ENCODE peak calls at places on chromosomes 6 and 20, in ten cellular contexts. T, V, Z, J, F, O, Q, I, E and S are unnamed samples.

GRCh38 chr6:179340-179950 is 112.8 kb upstream of the DUSP22 start:
- DNase-seq in T (no peak), V (no peak), Z (no peak), J (no peak), F (no peak), O (no peak), Q (no peak), I (no peak), E (no peak), S (no peak)

GRCh38 chr6:157481189-157481864 is 100.3 kb downstream of the ZDHHC14 start:
- DNase-seq in T (no peak), V (no peak), Z (no peak), J (no peak), F (no peak), O (no peak), Q (no peak), I (no peak), E (no peak), S (no peak)

GRCh38 chr6:97726378-97726777 is 443.4 kb upstream of the MMS22L start:
- DNase-seq in T (no peak), V (peak; percentile 25), Z (no peak), J (no peak), F (no peak), O (peak; percentile 21), Q (no peak), I (no peak), E (peak; percentile 49), S (no peak)

GRCh38 chr6:3444276-3445088 is 12.4 kb downstream of the SLC22A23 start:
- DNase-seq in T (no peak), V (no peak), Z (no peak), J (no peak), F (no peak), O (no peak), Q (no peak), I (no peak), E (no peak), S (no peak)

GRCh38 chr6:75488026-75488425 is 5.6 kb downstream of the FILIP1 start:
- DNase-seq in T (no peak), V (peak; percentile 49), Z (no peak), J (no peak), F (no peak), O (peak; percentile 23), Q (no peak), I (peak; percentile 84), E (no peak), S (no peak)

GRCh38 chr6:170085475-170086401 is 205.1 kb downstream of the DLL1 start:
- DNase-seq in T (no peak), V (no peak), Z (no peak), J (peak; percentile 19), F (peak; percentile 8), O (no peak), Q (no peak), I (no peak), E (no peak), S (no peak)

GRCh38 chr6:168031411-168032382 is 34.2 kb downstream of the KIF25 start:
- DNase-seq in T (no peak), V (peak; percentile 79), Z (no peak), J (no peak), F (peak; percentile 53), O (peak; percentile 63), Q (no peak), I (peak; percentile 64), E (no peak), S (peak; percentile 18)

GRCh38 chr6:87745966-87746721 is 44.1 kb upstream of the AKIRIN2 start:
- DNase-seq in T (no peak), V (no peak), Z (no peak), J (no peak), F (no peak), O (no peak), Q (no peak), I (no peak), E (no peak), S (no peak)

GRCh38 chr6:31697555-31697954 is 5.6 kb downstream of the ABHD16A start:
- DNase-seq in T (peak; percentile 42), V (no peak), Z (no peak), J (no peak), F (no peak), O (no peak), Q (no peak), I (peak; percentile 54), E (no peak), S (no peak)

GRCh38 chr6:51213806-51214205 is 395.1 kb downstream of the TFAP2B start:
- DNase-seq in T (no peak), V (no peak), Z (no peak), J (peak; percentile 29), F (no peak), O (no peak), Q (no peak), I (no peak), E (peak; percentile 34), S (no peak)

GRCh38 chr6:18413320-18413830 is 26.2 kb downstream of the RNF144B start:
- DNase-seq in T (no peak), V (no peak), Z (no peak), J (no peak), F (no peak), O (no peak), Q (no peak), I (no peak), E (no peak), S (no peak)

GRCh38 chr6:24431045-24431451 is 28.3 kb downstream of the MRS2 start:
- DNase-seq in T (peak; percentile 20), V (peak; percentile 65), Z (peak; percentile 15), J (no peak), F (no peak), O (peak; percentile 34), Q (no peak), I (peak; percentile 54), E (peak; percentile 54), S (no peak)

GRCh38 chr6:5497896-5498578 is 236.7 kb downstream of the FARS2 start:
- DNase-seq in T (no peak), V (peak; percentile 92), Z (no peak), J (no peak), F (no peak), O (peak; percentile 91), Q (no peak), I (peak; percentile 62), E (no peak), S (no peak)

GRCh38 chr6:145073811-145074210 is 661.5 kb downstream of the EPM2A start:
- DNase-seq in T (no peak), V (no peak), Z (no peak), J (no peak), F (no peak), O (peak; percentile 54), Q (no peak), I (peak; percentile 49), E (no peak), S (no peak)

GRCh38 chr6:41967312-41968287 is 26.0 kb upstream of the CCND3 start:
- DNase-seq in T (peak; percentile 66), V (peak; percentile 71), Z (no peak), J (no peak), F (no peak), O (peak; percentile 72), Q (no peak), I (peak; percentile 30), E (no peak), S (no peak)

GRCh38 chr20:57047281-57048026 is 219.0 kb downstream of the BMP7 start:
- DNase-seq in T (no peak), V (no peak), Z (no peak), J (no peak), F (no peak), O (no peak), Q (no peak), I (no peak), E (no peak), S (peak; percentile 67)
- H3K4me1 ChIP-seq in T (peaks cover 26% of the 10 kb centered on the region), V (no peaks in the 10 kb centered on the region), Z (no peaks in the 10 kb centered on the region), J (no peaks in the 10 kb centered on the region), F (no peaks in the 10 kb centered on the region), O (no peaks in the 10 kb centered on the region), Q (peaks cover 27% of the 10 kb centered on the region), I (no peaks in the 10 kb centered on the region), E (no peaks in the 10 kb centered on the region), S (no peaks in the 10 kb centered on the region)

GRCh38 chr6:39188101-39188455 is 41.2 kb downstream of the KCNK5 start:
- DNase-seq in T (no peak), V (no peak), Z (no peak), J (no peak), F (no peak), O (no peak), Q (no peak), I (no peak), E (no peak), S (no peak)

GRCh38 chr6:39189915-39190544 is 39.2 kb downstream of the KCNK5 start:
- DNase-seq in T (peak; percentile 26), V (peak; percentile 61), Z (no peak), J (peak; percentile 70), F (peak; percentile 25), O (no peak), Q (no peak), I (peak; percentile 3), E (peak; percentile 73), S (no peak)

GRCh38 chr6:39190545-39191235 is 38.6 kb downstream of the KCNK5 start:
- DNase-seq in T (no peak), V (no peak), Z (no peak), J (no peak), F (no peak), O (no peak), Q (no peak), I (no peak), E (no peak), S (no peak)

GRCh38 chr6:39188577-39188976 is 40.7 kb downstream of the KCNK5 start:
- DNase-seq in T (no peak), V (no peak), Z (no peak), J (no peak), F (no peak), O (no peak), Q (no peak), I (no peak), E (no peak), S (no peak)

GRCh38 chr6:39189131-39189530 is 40.1 kb downstream of the KCNK5 start:
- DNase-seq in T (no peak), V (no peak), Z (no peak), J (no peak), F (no peak), O (no peak), Q (no peak), I (no peak), E (no peak), S (no peak)
- H3K4me1 ChIP-seq in T (peaks cover 13% of the 10 kb centered on the region), V (no peaks in the 10 kb centered on the region), Z (no peaks in the 10 kb centered on the region), J (peaks cover 12% of the 10 kb centered on the region), F (no peaks in the 10 kb centered on the region), O (no peaks in the 10 kb centered on the region), Q (peaks cover 10% of the 10 kb centered on the region), I (no peaks in the 10 kb centered on the region), E (peaks cover 12% of the 10 kb centered on the region), S (no peaks in the 10 kb centered on the region)

DNA sequence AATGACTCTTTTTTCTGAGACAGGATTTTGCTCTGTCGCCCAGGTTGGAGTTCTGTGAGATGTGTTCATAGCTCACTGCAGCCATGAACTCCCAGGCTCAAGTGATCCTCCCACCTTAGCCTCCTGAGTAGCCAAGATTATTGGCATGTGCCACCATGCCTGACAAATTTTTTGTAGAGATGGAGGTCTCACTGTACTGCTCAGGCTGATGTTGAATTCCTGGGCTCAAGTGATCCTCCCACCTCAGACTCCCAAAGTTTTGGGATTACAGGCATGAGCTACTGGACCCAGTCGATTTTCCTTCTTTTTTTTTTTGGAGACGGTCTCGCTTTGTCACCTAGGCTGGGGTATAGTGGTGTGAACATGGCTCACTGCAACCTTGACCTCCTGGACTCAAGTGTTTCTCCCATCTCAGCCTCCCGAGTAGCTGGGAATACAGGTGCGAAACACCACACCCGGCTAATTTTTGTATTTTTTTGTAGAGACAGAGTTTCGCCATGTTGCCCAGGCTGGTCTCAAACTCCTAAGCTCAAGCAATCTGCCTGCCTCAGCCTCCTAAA is 24.3 kb downstream of the BCL2L1 start:
- DNase-seq in T (no peak), V (no peak), Z (no peak), J (no peak), F (no peak), O (no peak), Q (no peak), I (no peak), E (no peak), S (no peak)
- H3K4me1 ChIP-seq in T (peaks cover 55% of the 10 kb centered on the region), V (peaks cover 48% of the 10 kb centered on the region), Z (peaks cover 32% of the 10 kb centered on the region), J (peaks cover 98% of the 10 kb centered on the region), F (peaks cover 98% of the 10 kb centered on the region), O (peaks cover 35% of the 10 kb centered on the region), Q (peaks cover 36% of the 10 kb centered on the region), I (peaks cover 32% of the 10 kb centered on the region), E (peaks cover 4% of the 10 kb centered on the region), S (peaks cover 28% of the 10 kb centered on the region)

GRCh38 chr20:25457886-25458680 is 50.6 kb downstream of the GINS1 start:
- DNase-seq in T (no peak), V (no peak), Z (no peak), J (no peak), F (no peak), O (no peak), Q (no peak), I (no peak), E (no peak), S (no peak)
- H3K4me1 ChIP-seq in T (no peaks in the 10 kb centered on the region), V (no peaks in the 10 kb centered on the region), Z (no peaks in the 10 kb centered on the region), J (no peaks in the 10 kb centered on the region), F (peaks cover 4% of the 10 kb centered on the region), O (no peaks in the 10 kb centered on the region), Q (no peaks in the 10 kb centered on the region), I (no peaks in the 10 kb centered on the region), E (no peaks in the 10 kb centered on the region), S (no peaks in the 10 kb centered on the region)